ENCODE peak calls at places on chromosomes 11 and 22, in six cellular contexts. One of them, this sample, is unnamed.

GRCh38 chr11:100563541-100564280 is 123.4 kb upstream of the ARHGAP42 start:
- DNase-seq in AG20443: peak; percentile 18
- DNase-seq in activated CD4-positive, alpha-beta T cell treated with anti-CD3 and anti-CD28 coated beads for 24 hours: no peak
- DNase-seq in occipital lobe: no peak
- DNase-seq in frontal cortex: no peak
- DNase-seq in glutamatergic neuron: no peak
- DNase-seq in this sample: no peak

GRCh38 chr22:26663374-26663923 is 6.1 kb downstream of the MIAT start:
- DNase-seq in AG20443: no peak
- DNase-seq in activated CD4-positive, alpha-beta T cell treated with anti-CD3 and anti-CD28 coated beads for 24 hours: no peak
- DNase-seq in occipital lobe: no peak
- DNase-seq in frontal cortex: no peak
- DNase-seq in glutamatergic neuron: no peak
- DNase-seq in this sample: no peak

GRCh38 chr22:20996598-20997535 is 5.1 kb downstream of the THAP7 start:
- DNase-seq in AG20443: no peak
- DNase-seq in activated CD4-positive, alpha-beta T cell treated with anti-CD3 and anti-CD28 coated beads for 24 hours: no peak
- DNase-seq in occipital lobe: no peak
- DNase-seq in frontal cortex: no peak
- DNase-seq in glutamatergic neuron: no peak
- DNase-seq in this sample: peak; percentile 79

GRCh38 chr11:23866641-23867040 is 630.2 kb upstream of the LUZP2 start:
- DNase-seq in AG20443: no peak
- DNase-seq in activated CD4-positive, alpha-beta T cell treated with anti-CD3 and anti-CD28 coated beads for 24 hours: no peak
- DNase-seq in occipital lobe: no peak
- DNase-seq in frontal cortex: no peak
- DNase-seq in glutamatergic neuron: no peak
- DNase-seq in this sample: no peak

GRCh38 chr11:15446929-15447328 is 332.2 kb downstream of the INSC start:
- DNase-seq in AG20443: no peak
- DNase-seq in activated CD4-positive, alpha-beta T cell treated with anti-CD3 and anti-CD28 coated beads for 24 hours: no peak
- DNase-seq in occipital lobe: no peak
- DNase-seq in frontal cortex: no peak
- DNase-seq in glutamatergic neuron: no peak
- DNase-seq in this sample: no peak

GRCh38 chr11:114846040-114846791 is 167.9 kb downstream of the NXPE2 start:
- DNase-seq in AG20443: no peak
- DNase-seq in activated CD4-positive, alpha-beta T cell treated with anti-CD3 and anti-CD28 coated beads for 24 hours: no peak
- DNase-seq in occipital lobe: peak; percentile 58
- DNase-seq in frontal cortex: peak; percentile 21
- DNase-seq in glutamatergic neuron: peak; percentile 61
- DNase-seq in this sample: no peak

GRCh38 chr11:3686751-3687150 is 15.6 kb upstream of the CHRNA10 start:
- DNase-seq in AG20443: no peak
- DNase-seq in activated CD4-positive, alpha-beta T cell treated with anti-CD3 and anti-CD28 coated beads for 24 hours: no peak
- DNase-seq in occipital lobe: no peak
- DNase-seq in frontal cortex: no peak
- DNase-seq in glutamatergic neuron: no peak
- DNase-seq in this sample: no peak

GRCh38 chr11:88103337-88104206 is 71.7 kb downstream of the RAB38 start:
- DNase-seq in AG20443: peak; percentile 13
- DNase-seq in activated CD4-positive, alpha-beta T cell treated with anti-CD3 and anti-CD28 coated beads for 24 hours: no peak
- DNase-seq in occipital lobe: no peak
- DNase-seq in frontal cortex: no peak
- DNase-seq in glutamatergic neuron: peak; percentile 40
- DNase-seq in this sample: no peak

GRCh38 chr22:24402460-24403192 is 24.8 kb upstream of the ADORA2A start:
- DNase-seq in AG20443: peak; percentile 86
- DNase-seq in activated CD4-positive, alpha-beta T cell treated with anti-CD3 and anti-CD28 coated beads for 24 hours: no peak
- DNase-seq in occipital lobe: peak; percentile 23
- DNase-seq in frontal cortex: no peak
- DNase-seq in glutamatergic neuron: no peak
- DNase-seq in this sample: peak; percentile 98

GRCh38 chr22:43889366-43890253 is 2.2 kb downstream of the PNPLA5 start:
- DNase-seq in AG20443: peak; percentile 58
- DNase-seq in activated CD4-positive, alpha-beta T cell treated with anti-CD3 and anti-CD28 coated beads for 24 hours: no peak
- DNase-seq in occipital lobe: no peak
- DNase-seq in frontal cortex: no peak
- DNase-seq in glutamatergic neuron: no peak
- DNase-seq in this sample: peak; percentile 87

GRCh38 chr11:116073854-116074837 is 569.9 kb upstream of the CADM1 start:
- DNase-seq in AG20443: no peak
- DNase-seq in activated CD4-positive, alpha-beta T cell treated with anti-CD3 and anti-CD28 coated beads for 24 hours: no peak
- DNase-seq in occipital lobe: peak; percentile 83
- DNase-seq in frontal cortex: peak; percentile 40
- DNase-seq in glutamatergic neuron: no peak
- DNase-seq in this sample: no peak

GRCh38 chr11:72543849-72544535 is 109.7 kb upstream of the CLPB start:
- DNase-seq in AG20443: no peak
- DNase-seq in activated CD4-positive, alpha-beta T cell treated with anti-CD3 and anti-CD28 coated beads for 24 hours: no peak
- DNase-seq in occipital lobe: no peak
- DNase-seq in frontal cortex: no peak
- DNase-seq in glutamatergic neuron: no peak
- DNase-seq in this sample: no peak

GRCh38 chr11:118870396-118871343 is 13.0 kb upstream of the CXCR5 start:
- DNase-seq in AG20443: peak; percentile 75
- DNase-seq in activated CD4-positive, alpha-beta T cell treated with anti-CD3 and anti-CD28 coated beads for 24 hours: no peak
- DNase-seq in occipital lobe: no peak
- DNase-seq in frontal cortex: peak; percentile 58
- DNase-seq in glutamatergic neuron: no peak
- DNase-seq in this sample: peak; percentile 83

GRCh38 chr11:69658606-69659450 is 16.3 kb downstream of the LTO1 start:
- DNase-seq in AG20443: no peak
- DNase-seq in activated CD4-positive, alpha-beta T cell treated with anti-CD3 and anti-CD28 coated beads for 24 hours: no peak
- DNase-seq in occipital lobe: no peak
- DNase-seq in frontal cortex: no peak
- DNase-seq in glutamatergic neuron: no peak
- DNase-seq in this sample: peak; percentile 90

GRCh38 chr11:73652856-73653559 is 6.6 kb downstream of the PLEKHB1 start:
- DNase-seq in AG20443: no peak
- DNase-seq in activated CD4-positive, alpha-beta T cell treated with anti-CD3 and anti-CD28 coated beads for 24 hours: no peak
- DNase-seq in occipital lobe: no peak
- DNase-seq in frontal cortex: no peak
- DNase-seq in glutamatergic neuron: no peak
- DNase-seq in this sample: no peak

GRCh38 chr11:107705027-107705426 is 6.8 kb downstream of the SLN start:
- DNase-seq in AG20443: peak; percentile 78
- DNase-seq in activated CD4-positive, alpha-beta T cell treated with anti-CD3 and anti-CD28 coated beads for 24 hours: no peak
- DNase-seq in occipital lobe: no peak
- DNase-seq in frontal cortex: no peak
- DNase-seq in glutamatergic neuron: no peak
- DNase-seq in this sample: peak; percentile 67

GRCh38 chr11:73757598-73757997 is 3.3 kb downstream of the RAB6A start:
- DNase-seq in AG20443: no peak
- DNase-seq in activated CD4-positive, alpha-beta T cell treated with anti-CD3 and anti-CD28 coated beads for 24 hours: no peak
- DNase-seq in occipital lobe: no peak
- DNase-seq in frontal cortex: no peak
- DNase-seq in glutamatergic neuron: no peak
- DNase-seq in this sample: no peak

GRCh38 chr11:112440518-112440917 is 179.9 kb upstream of the PLET1 start:
- DNase-seq in AG20443: no peak
- DNase-seq in activated CD4-positive, alpha-beta T cell treated with anti-CD3 and anti-CD28 coated beads for 24 hours: no peak
- DNase-seq in occipital lobe: no peak
- DNase-seq in frontal cortex: no peak
- DNase-seq in glutamatergic neuron: no peak
- DNase-seq in this sample: no peak

GRCh38 chr22:19138217-19139000 is 6.0 kb downstream of the ESS2 start:
- DNase-seq in AG20443: no peak
- DNase-seq in activated CD4-positive, alpha-beta T cell treated with anti-CD3 and anti-CD28 coated beads for 24 hours: no peak
- DNase-seq in occipital lobe: no peak
- DNase-seq in frontal cortex: no peak
- DNase-seq in glutamatergic neuron: no peak
- DNase-seq in this sample: peak; percentile 58

GRCh38 chr22:26610072-26610958 is 7.5 kb downstream of the CRYBB1 start:
- DNase-seq in AG20443: peak; percentile 95
- DNase-seq in activated CD4-positive, alpha-beta T cell treated with anti-CD3 and anti-CD28 coated beads for 24 hours: peak; percentile 28
- DNase-seq in occipital lobe: peak; percentile 48
- DNase-seq in frontal cortex: peak; percentile 59
- DNase-seq in glutamatergic neuron: no peak
- DNase-seq in this sample: peak; percentile 95

GRCh38 chr11:17459211-17459610 is 17.4 kb downstream of the ABCC8 start:
- DNase-seq in AG20443: no peak
- DNase-seq in activated CD4-positive, alpha-beta T cell treated with anti-CD3 and anti-CD28 coated beads for 24 hours: no peak
- DNase-seq in occipital lobe: no peak
- DNase-seq in frontal cortex: no peak
- DNase-seq in glutamatergic neuron: no peak
- DNase-seq in this sample: peak; percentile 14

GRCh38 chr11:130520231-130520630 is 71.8 kb downstream of the ADAMTS15 start:
- DNase-seq in AG20443: no peak
- DNase-seq in activated CD4-positive, alpha-beta T cell treated with anti-CD3 and anti-CD28 coated beads for 24 hours: no peak
- DNase-seq in occipital lobe: no peak
- DNase-seq in frontal cortex: no peak
- DNase-seq in glutamatergic neuron: no peak
- DNase-seq in this sample: no peak

GRCh38 chr22:20816559-20816958 is 42.1 kb downstream of the PI4KA start:
- DNase-seq in AG20443: no peak
- DNase-seq in activated CD4-positive, alpha-beta T cell treated with anti-CD3 and anti-CD28 coated beads for 24 hours: no peak
- DNase-seq in occipital lobe: peak; percentile 51
- DNase-seq in frontal cortex: no peak
- DNase-seq in glutamatergic neuron: no peak
- DNase-seq in this sample: no peak

GRCh38 chr11:63490551-63491239 is at the start of gene PLAAT5:
- DNase-seq in AG20443: peak; percentile 44
- DNase-seq in activated CD4-positive, alpha-beta T cell treated with anti-CD3 and anti-CD28 coated beads for 24 hours: peak; percentile 10
- DNase-seq in occipital lobe: no peak
- DNase-seq in frontal cortex: peak; percentile 45
- DNase-seq in glutamatergic neuron: peak; percentile 59
- DNase-seq in this sample: no peak

GRCh38 chr11:86068138-86068861 is 584 bp downstream of the PICALM start:
- DNase-seq in AG20443: peak; percentile 21
- DNase-seq in activated CD4-positive, alpha-beta T cell treated with anti-CD3 and anti-CD28 coated beads for 24 hours: no peak
- DNase-seq in occipital lobe: peak; percentile 47
- DNase-seq in frontal cortex: no peak
- DNase-seq in glutamatergic neuron: peak; percentile 51
- DNase-seq in this sample: peak; percentile 73

This sample was measured in osteoblast.